ENCODE peak calls at places on chromosomes 6 and 20, in ten cellular contexts. One of them, this sample, is unnamed.

GRCh38 chr20:53652859-53653520 is 59.4 kb upstream of the ZNF217 start:
- DNase-seq in esophagus squamous epithelium: no peak
- DNase-seq in upper lobe of right lung: no peak
- DNase-seq in MM.1S: peak
- DNase-seq in uterus: no peak
- DNase-seq in BJ: no peak
- DNase-seq in astrocyte of the spinal cord: no peak
- DNase-seq in left lung: no peak
- DNase-seq in fibroblast of mammary gland: no peak
- DNase-seq in cardiac fibroblast: peak
- DNase-seq in this sample: no peak

GRCh38 chr6:111793711-111794111 is 79.5 kb downstream of the FYN start:
- DNase-seq in esophagus squamous epithelium: no peak
- DNase-seq in upper lobe of right lung: no peak
- DNase-seq in MM.1S: no peak
- DNase-seq in uterus: no peak
- DNase-seq in BJ: no peak
- DNase-seq in astrocyte of the spinal cord: no peak
- DNase-seq in left lung: peak
- DNase-seq in fibroblast of mammary gland: no peak
- DNase-seq in cardiac fibroblast: no peak
- DNase-seq in this sample: no peak

GRCh38 chr20:59131541-59132285 is 31.9 kb upstream of the ZNF831 start:
- DNase-seq in esophagus squamous epithelium: no peak
- DNase-seq in upper lobe of right lung: no peak
- DNase-seq in MM.1S: no peak
- DNase-seq in uterus: no peak
- DNase-seq in BJ: no peak
- DNase-seq in astrocyte of the spinal cord: no peak
- DNase-seq in left lung: no peak
- DNase-seq in fibroblast of mammary gland: no peak
- DNase-seq in cardiac fibroblast: no peak
- DNase-seq in this sample: no peak

GRCh38 chr6:76992553-76992952 is 470.7 kb downstream of the HTR1B start:
- DNase-seq in esophagus squamous epithelium: no peak
- DNase-seq in upper lobe of right lung: no peak
- DNase-seq in MM.1S: no peak
- DNase-seq in uterus: no peak
- DNase-seq in BJ: no peak
- DNase-seq in astrocyte of the spinal cord: no peak
- DNase-seq in left lung: no peak
- DNase-seq in fibroblast of mammary gland: no peak
- DNase-seq in cardiac fibroblast: no peak
- DNase-seq in this sample: no peak

GRCh38 chr6:2803731-2804429 is 37.8 kb downstream of the SERPINB1 start:
- DNase-seq in esophagus squamous epithelium: no peak
- DNase-seq in upper lobe of right lung: no peak
- DNase-seq in MM.1S: no peak
- DNase-seq in uterus: no peak
- DNase-seq in BJ: no peak
- DNase-seq in astrocyte of the spinal cord: no peak
- DNase-seq in left lung: no peak
- DNase-seq in fibroblast of mammary gland: no peak
- DNase-seq in cardiac fibroblast: no peak
- DNase-seq in this sample: no peak

GRCh38 chr6:53410508-53411258 is 61.9 kb upstream of the ELOVL5 start:
- DNase-seq in esophagus squamous epithelium: peak
- DNase-seq in upper lobe of right lung: peak
- DNase-seq in MM.1S: peak
- DNase-seq in uterus: peak
- DNase-seq in BJ: no peak
- DNase-seq in astrocyte of the spinal cord: peak
- DNase-seq in left lung: peak
- DNase-seq in fibroblast of mammary gland: peak
- DNase-seq in cardiac fibroblast: peak
- DNase-seq in this sample: peak

GRCh38 chr6:166485651-166486535 is 100.6 kb downstream of the RAMACL start:
- DNase-seq in esophagus squamous epithelium: no peak
- DNase-seq in upper lobe of right lung: peak
- DNase-seq in MM.1S: no peak
- DNase-seq in uterus: no peak
- DNase-seq in BJ: no peak
- DNase-seq in astrocyte of the spinal cord: no peak
- DNase-seq in left lung: peak
- DNase-seq in fibroblast of mammary gland: no peak
- DNase-seq in cardiac fibroblast: no peak
- DNase-seq in this sample: no peak

GRCh38 chr6:111740506-111740905 is 132.7 kb downstream of the FYN start:
- DNase-seq in esophagus squamous epithelium: no peak
- DNase-seq in upper lobe of right lung: no peak
- DNase-seq in MM.1S: no peak
- DNase-seq in uterus: no peak
- DNase-seq in BJ: no peak
- DNase-seq in astrocyte of the spinal cord: no peak
- DNase-seq in left lung: no peak
- DNase-seq in fibroblast of mammary gland: no peak
- DNase-seq in cardiac fibroblast: no peak
- DNase-seq in this sample: no peak

GRCh38 chr6:31610891-31611425 is 4.1 kb upstream of the AIF1 start:
- DNase-seq in esophagus squamous epithelium: no peak
- DNase-seq in upper lobe of right lung: no peak
- DNase-seq in MM.1S: no peak
- DNase-seq in uterus: no peak
- DNase-seq in BJ: no peak
- DNase-seq in astrocyte of the spinal cord: no peak
- DNase-seq in left lung: no peak
- DNase-seq in fibroblast of mammary gland: peak
- DNase-seq in cardiac fibroblast: no peak
- DNase-seq in this sample: peak

GRCh38 chr6:31615748-31616147 is 714 bp downstream of the AIF1 start:
- DNase-seq in esophagus squamous epithelium: no peak
- DNase-seq in upper lobe of right lung: no peak
- DNase-seq in MM.1S: no peak
- DNase-seq in uterus: no peak
- DNase-seq in BJ: no peak
- DNase-seq in astrocyte of the spinal cord: no peak
- DNase-seq in left lung: peak
- DNase-seq in fibroblast of mammary gland: no peak
- DNase-seq in cardiac fibroblast: no peak
- DNase-seq in this sample: no peak

GRCh38 chr6:31617010-31617409 is 2.0 kb downstream of the AIF1 start:
- DNase-seq in esophagus squamous epithelium: no peak
- DNase-seq in upper lobe of right lung: no peak
- DNase-seq in MM.1S: no peak
- DNase-seq in uterus: no peak
- DNase-seq in BJ: no peak
- DNase-seq in astrocyte of the spinal cord: no peak
- DNase-seq in left lung: no peak
- DNase-seq in fibroblast of mammary gland: no peak
- DNase-seq in cardiac fibroblast: no peak
- DNase-seq in this sample: no peak

GRCh38 chr6:31614674-31615578 is at the start of gene AIF1:
- DNase-seq in esophagus squamous epithelium: no peak
- DNase-seq in upper lobe of right lung: no peak
- DNase-seq in MM.1S: no peak
- DNase-seq in uterus: no peak
- DNase-seq in BJ: no peak
- DNase-seq in astrocyte of the spinal cord: no peak
- DNase-seq in left lung: no peak
- DNase-seq in fibroblast of mammary gland: no peak
- DNase-seq in cardiac fibroblast: no peak
- DNase-seq in this sample: no peak

GRCh38 chr6:31614075-31614619 is 887 bp upstream of the AIF1 start:
- DNase-seq in esophagus squamous epithelium: no peak
- DNase-seq in upper lobe of right lung: no peak
- DNase-seq in MM.1S: peak
- DNase-seq in uterus: no peak
- DNase-seq in BJ: no peak
- DNase-seq in astrocyte of the spinal cord: no peak
- DNase-seq in left lung: no peak
- DNase-seq in fibroblast of mammary gland: no peak
- DNase-seq in cardiac fibroblast: no peak
- DNase-seq in this sample: no peak
- H3K4me3 ChIP-seq in esophagus squamous epithelium: no peak
- H3K4me3 ChIP-seq in upper lobe of right lung: no peak
- H3K4me3 ChIP-seq in MM.1S: no peak
- H3K4me3 ChIP-seq in uterus: no peak
- H3K4me3 ChIP-seq in BJ: no peak
- H3K4me3 ChIP-seq in astrocyte of the spinal cord: no peak
- H3K4me3 ChIP-seq in left lung: no peak
- H3K4me3 ChIP-seq in fibroblast of mammary gland: no peak
- H3K4me3 ChIP-seq in cardiac fibroblast: no peak
- H3K4me3 ChIP-seq in this sample: no peak

DNA sequence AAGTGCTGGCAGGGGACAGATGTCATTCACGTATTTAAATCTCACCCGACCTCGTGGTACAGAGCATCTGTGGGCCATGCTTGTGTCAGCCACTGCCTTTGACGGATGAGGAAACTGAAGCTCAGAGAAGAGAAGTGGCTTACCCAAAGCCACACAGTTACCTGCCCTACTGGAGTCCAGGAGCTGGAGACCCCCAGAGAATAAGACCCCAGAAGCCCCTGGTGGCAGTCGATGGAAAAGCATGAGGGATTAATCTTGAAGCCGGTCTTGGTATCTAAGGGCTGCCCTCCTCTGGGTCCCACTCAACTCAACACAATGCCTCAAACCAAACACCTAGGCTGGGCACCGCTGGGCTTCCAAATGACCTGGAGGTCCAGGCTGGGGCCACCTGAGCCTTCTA is 83.1 kb downstream of the GRM4 start:
- DNase-seq in esophagus squamous epithelium: no peak
- DNase-seq in upper lobe of right lung: no peak
- DNase-seq in MM.1S: no peak
- DNase-seq in uterus: no peak
- DNase-seq in BJ: no peak
- DNase-seq in astrocyte of the spinal cord: no peak
- DNase-seq in left lung: no peak
- DNase-seq in fibroblast of mammary gland: no peak
- DNase-seq in cardiac fibroblast: no peak
- DNase-seq in this sample: no peak
- TF ChIP-seq CTCF in esophagus squamous epithelium: no peak
- TF ChIP-seq CTCF in upper lobe of right lung: no peak
- TF ChIP-seq CTCF in MM.1S: no peak
- TF ChIP-seq CTCF in uterus: no peak
- TF ChIP-seq CTCF in BJ: peak
- TF ChIP-seq CTCF in astrocyte of the spinal cord: peak
- TF ChIP-seq CTCF in left lung: no peak
- TF ChIP-seq CTCF in fibroblast of mammary gland: peak
- TF ChIP-seq CTCF in cardiac fibroblast: peak
- TF ChIP-seq CTCF in this sample: peak

GRCh38 chr6:7235712-7236311 is 77.2 kb downstream of the SSR1 start:
- DNase-seq in esophagus squamous epithelium: no peak
- DNase-seq in upper lobe of right lung: no peak
- DNase-seq in MM.1S: no peak
- DNase-seq in uterus: no peak
- DNase-seq in BJ: no peak
- DNase-seq in astrocyte of the spinal cord: no peak
- DNase-seq in left lung: no peak
- DNase-seq in fibroblast of mammary gland: no peak
- DNase-seq in cardiac fibroblast: no peak
- DNase-seq in this sample: no peak
- H3K4me3 ChIP-seq in esophagus squamous epithelium: peak
- H3K4me3 ChIP-seq in upper lobe of right lung: no peak
- H3K4me3 ChIP-seq in MM.1S: no peak
- H3K4me3 ChIP-seq in uterus: no peak
- H3K4me3 ChIP-seq in BJ: no peak
- H3K4me3 ChIP-seq in astrocyte of the spinal cord: no peak
- H3K4me3 ChIP-seq in left lung: no peak
- H3K4me3 ChIP-seq in fibroblast of mammary gland: no peak
- H3K4me3 ChIP-seq in cardiac fibroblast: no peak
- H3K4me3 ChIP-seq in this sample: no peak

DNA sequence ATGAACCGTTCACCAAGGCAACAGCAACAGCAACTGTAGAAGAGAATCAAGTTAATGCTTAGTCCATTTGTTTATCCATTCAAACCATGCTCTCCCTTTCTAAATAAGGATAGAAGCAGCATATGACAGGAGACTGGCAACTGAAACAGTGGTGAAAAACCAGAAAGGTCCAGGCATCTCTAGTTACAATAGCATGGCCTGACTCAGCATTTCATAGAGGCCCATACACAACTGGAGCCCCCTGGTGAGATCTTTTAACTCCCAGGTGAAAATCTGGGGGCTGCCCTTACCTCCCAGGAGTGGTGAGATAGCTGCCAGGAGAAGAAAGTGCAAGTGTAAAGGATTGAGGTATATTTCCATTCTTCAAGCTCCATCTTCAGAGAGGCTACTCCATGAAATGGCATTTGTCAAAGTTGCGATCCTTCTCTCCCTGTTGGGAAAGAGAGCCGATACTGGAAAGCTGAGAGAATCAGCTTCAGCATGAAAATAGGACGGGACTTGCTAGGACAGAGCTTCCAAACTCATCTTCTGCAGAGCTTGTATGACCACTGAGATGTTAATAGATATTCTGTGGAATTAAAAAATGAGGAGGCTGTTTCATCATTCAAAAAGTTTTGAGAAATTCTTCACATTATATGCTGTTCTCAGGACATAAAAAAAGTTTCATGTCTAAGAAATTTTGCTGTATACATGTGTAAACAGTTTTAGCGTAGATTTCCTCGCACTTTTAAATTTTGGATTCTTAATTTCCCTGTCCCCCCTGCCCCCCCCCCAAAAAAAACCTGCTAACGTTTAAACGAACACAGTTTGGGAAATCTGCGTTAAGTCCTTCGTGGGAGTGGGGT is 10.9 kb upstream of the SLC2A12 start:
- DNase-seq in esophagus squamous epithelium: no peak
- DNase-seq in upper lobe of right lung: no peak
- DNase-seq in MM.1S: no peak
- DNase-seq in uterus: no peak
- DNase-seq in BJ: no peak
- DNase-seq in astrocyte of the spinal cord: peak
- DNase-seq in left lung: no peak
- DNase-seq in fibroblast of mammary gland: no peak
- DNase-seq in cardiac fibroblast: no peak
- DNase-seq in this sample: no peak
- TF ChIP-seq CTCF in esophagus squamous epithelium: no peak
- TF ChIP-seq CTCF in upper lobe of right lung: no peak
- TF ChIP-seq CTCF in MM.1S: no peak
- TF ChIP-seq CTCF in uterus: no peak
- TF ChIP-seq CTCF in BJ: no peak
- TF ChIP-seq CTCF in astrocyte of the spinal cord: peak
- TF ChIP-seq CTCF in left lung: no peak
- TF ChIP-seq CTCF in fibroblast of mammary gland: no peak
- TF ChIP-seq CTCF in cardiac fibroblast: no peak
- TF ChIP-seq CTCF in this sample: no peak

GRCh38 chr20:44745122-44745521 is 543 bp upstream of the KCNK15 start:
- DNase-seq in esophagus squamous epithelium: no peak
- DNase-seq in upper lobe of right lung: no peak
- DNase-seq in MM.1S: no peak
- DNase-seq in uterus: no peak
- DNase-seq in BJ: no peak
- DNase-seq in astrocyte of the spinal cord: no peak
- DNase-seq in left lung: no peak
- DNase-seq in fibroblast of mammary gland: no peak
- DNase-seq in cardiac fibroblast: no peak
- DNase-seq in this sample: no peak
- H3K4me3 ChIP-seq in esophagus squamous epithelium: peak
- H3K4me3 ChIP-seq in upper lobe of right lung: no peak
- H3K4me3 ChIP-seq in MM.1S: no peak
- H3K4me3 ChIP-seq in uterus: peak
- H3K4me3 ChIP-seq in BJ: no peak
- H3K4me3 ChIP-seq in astrocyte of the spinal cord: no peak
- H3K4me3 ChIP-seq in left lung: no peak
- H3K4me3 ChIP-seq in fibroblast of mammary gland: no peak
- H3K4me3 ChIP-seq in cardiac fibroblast: no peak
- H3K4me3 ChIP-seq in this sample: no peak